ENCODE peak calls at places on chromosomes 12 and 14, in seven cellular contexts. H is left lung; B is CD8-positive, alpha-beta T cell; Z is aorta; C is suprapubic skin; I is left ventricle myocardium inferior; M is astrocyte. G is an unnamed sample.

GRCh38 chr12:78331764-78332163 is 501.1 kb downstream of the NAV3 start:
- DNase-seq in I (no peak), B (no peak), Z (no peak), H (no peak), C (no peak), M (no peak), G (no peak)

GRCh38 chr14:61911534-61911933 is 149.3 kb downstream of the SNAPC1 start:
- DNase-seq in Z (no peak), H (no peak), C (no peak), B (no peak), M (no peak), I (no peak), G (peak; percentile 95)

GRCh38 chr12:124399622-124400021 is 104.7 kb downstream of the RFLNA start:
- DNase-seq in I (no peak), Z (no peak), C (no peak), M (no peak), H (peak; percentile 86), B (peak; percentile 14), G (peak; percentile 69)

GRCh38 chr14:26598672-26599131 is 869 bp upstream of the NOVA1 start:
- DNase-seq in H (no peak), C (no peak), Z (no peak), M (no peak), B (no peak), I (no peak), G (no peak)

GRCh38 chr14:82398313-82398712 is 864.7 kb upstream of the SEL1L start:
- DNase-seq in I (no peak), B (no peak), Z (no peak), C (no peak), M (no peak), H (no peak), G (no peak)

GRCh38 chr14:91256661-91257060 is 12.2 kb upstream of the GPR68 start:
- DNase-seq in Z (no peak), I (no peak), H (no peak), B (no peak), C (no peak), M (no peak), G (no peak)

GRCh38 chr12:76948895-76949294 is 70.1 kb upstream of the CSRP2 start:
- DNase-seq in Z (no peak), I (no peak), C (no peak), B (no peak), H (no peak), M (no peak), G (no peak)

GRCh38 chr14:99971087-99971928 is 93.9 kb upstream of the EVL start:
- DNase-seq in Z (peak; percentile 92), M (peak; percentile 74), B (peak; percentile 73), I (peak; percentile 85), C (peak; percentile 85), H (peak; percentile 91), G (no peak)

GRCh38 chr12:46462641-46463355 is 90.2 kb upstream of the SLC38A2 start:
- DNase-seq in M (no peak), I (no peak), B (no peak), Z (no peak), C (no peak), H (no peak), G (no peak)

GRCh38 chr14:29016050-29016900 is 249.7 kb downstream of the FOXG1 start:
- DNase-seq in Z (no peak), C (no peak), H (no peak), B (no peak), I (no peak), M (peak; percentile 16), G (peak; percentile 81)

GRCh38 chr14:35932659-35933159 is 106.6 kb downstream of the BRMS1L start:
- DNase-seq in I (no peak), B (no peak), H (no peak), M (no peak), C (no peak), Z (no peak), G (no peak)

GRCh38 chr14:85085981-85086380 is 444.0 kb upstream of the FLRT2 start:
- DNase-seq in H (no peak), Z (no peak), I (no peak), C (no peak), M (no peak), B (no peak), G (no peak)

GRCh38 chr12:43338848-43339526 is 213.0 kb downstream of the ADAMTS20 start:
- DNase-seq in B (no peak), M (peak; percentile 74), Z (no peak), I (no peak), H (no peak), C (no peak), G (no peak)

GRCh38 chr12:54416908-54417603 is 2.0 kb downstream of the ITGA5 start:
- DNase-seq in M (no peak), H (no peak), C (peak; percentile 51), Z (no peak), B (no peak), I (no peak), G (no peak)

GRCh38 chr12:8829621-8830020 is 7.2 kb downstream of the A2ML1 start:
- DNase-seq in C (no peak), M (no peak), H (no peak), B (no peak), Z (no peak), I (no peak), G (no peak)

GRCh38 chr12:132064641-132065040 is 79.5 kb downstream of the DDX51 start:
- DNase-seq in B (no peak), M (no peak), I (no peak), Z (no peak), H (no peak), C (no peak), G (no peak)

GRCh38 chr12:132066749-132067148 is 77.4 kb downstream of the DDX51 start:
- DNase-seq in I (no peak), H (no peak), C (no peak), Z (no peak), M (no peak), B (no peak), G (no peak)

GRCh38 chr12:132065203-132065602 is 78.9 kb downstream of the DDX51 start:
- DNase-seq in C (no peak), I (no peak), M (no peak), H (no peak), B (no peak), Z (no peak), G (no peak)

GRCh38 chr12:132066345-132066685 is 77.8 kb downstream of the DDX51 start:
- DNase-seq in B (no peak), M (no peak), Z (no peak), I (no peak), H (no peak), C (no peak), G (peak; percentile 56)

DNA sequence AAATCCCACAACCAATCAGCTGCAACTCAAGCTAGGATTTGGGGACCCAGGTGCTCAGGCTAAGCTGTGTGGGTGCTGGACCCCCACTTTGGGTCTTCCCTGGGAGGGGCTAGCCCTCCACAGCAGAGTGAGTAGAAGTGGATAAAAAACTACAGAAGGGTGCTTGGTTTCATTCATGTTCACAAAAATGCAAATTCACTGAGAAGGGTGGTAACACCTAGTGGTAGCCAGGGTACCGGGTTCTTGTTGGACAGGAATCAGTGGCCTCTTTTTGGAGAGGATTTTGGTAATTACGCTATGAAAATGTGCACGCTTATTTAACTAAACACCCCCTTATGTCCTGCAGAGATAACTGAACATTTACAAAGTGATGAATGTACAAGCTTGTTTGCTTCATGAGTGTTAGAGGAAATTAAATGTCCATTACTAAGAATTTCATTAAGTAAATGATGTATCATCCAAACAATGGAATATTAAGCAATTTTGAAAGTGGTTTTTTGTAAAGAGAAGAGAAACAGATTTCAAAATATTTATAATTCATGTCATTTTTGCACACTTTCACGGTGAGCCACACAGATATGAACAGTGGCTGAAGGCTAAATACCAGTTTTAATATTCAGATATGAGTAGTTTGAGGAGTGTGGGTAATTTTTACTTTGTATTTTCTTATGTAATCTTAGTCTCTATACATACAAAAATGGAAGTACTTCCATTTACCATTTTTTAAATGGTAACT is 78.3 kb downstream of the DDX51 start:
- DNase-seq in H (no peak), M (no peak), Z (no peak), C (no peak), I (no peak), B (no peak), G (no peak)
- H3K36me3 ChIP-seq in H (no peaks in the 10 kb centered on the region), M (peaks cover 24% of the 10 kb centered on the region), Z (peaks cover 3% of the 10 kb centered on the region), C (peaks cover 90% of the 10 kb centered on the region), I (peaks cover 91% of the 10 kb centered on the region), B (peaks cover 32% of the 10 kb centered on the region), G (no peaks in the 10 kb centered on the region)

GRCh38 chr14:67389261-67389660 is 22.7 kb downstream of the PLEK2 start:
- DNase-seq in C (no peak), M (no peak), B (no peak), H (no peak), Z (no peak), I (no peak), G (no peak)

GRCh38 chr14:67385120-67385519 is 25.0 kb downstream of the EIF2S1 start:
- DNase-seq in Z (no peak), M (no peak), B (no peak), H (no peak), C (no peak), I (no peak), G (no peak)

GRCh38 chr14:67387195-67387594 is 24.8 kb downstream of the PLEK2 start:
- DNase-seq in B (no peak), I (no peak), M (no peak), H (no peak), Z (no peak), C (no peak), G (no peak)

GRCh38 chr14:67390135-67390534 is 21.8 kb downstream of the PLEK2 start:
- DNase-seq in C (no peak), I (no peak), M (no peak), Z (no peak), H (no peak), B (no peak), G (no peak)

GRCh38 chr14:67385618-67386017 is 25.5 kb downstream of the EIF2S1 start:
- DNase-seq in I (no peak), B (no peak), M (no peak), H (no peak), C (no peak), Z (no peak), G (no peak)
- H3K36me3 ChIP-seq in I (peaks cover 58% of the 10 kb centered on the region), B (peaks cover 32% of the 10 kb centered on the region), M (peaks cover 54% of the 10 kb centered on the region), H (peaks cover 3% of the 10 kb centered on the region), C (peaks cover 44% of the 10 kb centered on the region), Z (peaks cover 13% of the 10 kb centered on the region), G (peaks cover 57% of the 10 kb centered on the region)

DNA sequence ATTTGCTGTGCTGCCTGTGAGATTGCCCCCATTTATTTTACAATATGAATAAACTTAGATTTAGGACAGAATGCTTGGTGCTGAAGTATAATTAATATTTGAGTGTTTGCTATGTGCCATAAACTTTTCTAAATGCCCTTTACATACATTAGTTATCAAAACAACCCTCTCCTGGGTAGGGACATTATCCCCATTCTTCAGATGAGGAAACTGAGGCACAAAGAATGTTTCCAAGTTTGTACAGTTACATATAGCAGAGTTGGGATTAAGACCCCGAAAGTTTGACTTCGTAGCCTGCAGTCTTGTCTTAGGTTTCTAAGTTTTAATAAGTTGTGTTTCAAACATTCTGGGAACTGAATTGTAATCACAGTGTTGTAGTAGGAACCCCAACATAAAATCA is 18.4 kb downstream of the KLHDC2 start:
- DNase-seq in H (no peak), C (no peak), B (no peak), M (no peak), I (no peak), Z (no peak), G (no peak)
- H3K36me3 ChIP-seq in H (no peaks in the 10 kb centered on the region), C (peaks cover 97% of the 10 kb centered on the region), B (peaks cover 63% of the 10 kb centered on the region), M (peaks cover 62% of the 10 kb centered on the region), I (peaks cover 94% of the 10 kb centered on the region), Z (peaks cover 8% of the 10 kb centered on the region), G (peaks cover 82% of the 10 kb centered on the region)

DNA sequence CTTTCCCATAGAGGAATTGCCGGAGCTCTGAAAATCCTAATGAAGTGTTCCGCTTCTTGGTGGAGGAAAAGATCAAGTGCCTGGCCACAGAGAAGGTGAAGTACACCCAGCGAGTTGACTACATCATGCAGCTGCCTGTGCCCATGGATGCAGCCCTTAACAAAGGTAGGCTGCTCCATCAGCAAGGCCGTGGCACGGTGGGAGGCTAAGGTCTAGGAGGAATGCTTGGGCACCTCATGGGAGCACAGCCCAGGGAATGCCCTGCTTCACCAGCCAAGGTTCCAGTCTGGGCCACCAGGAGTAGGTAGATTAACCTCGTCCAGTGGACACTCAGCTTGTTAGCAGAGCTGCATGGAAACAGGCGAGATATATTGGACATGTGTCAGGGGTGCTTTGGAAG is 6.4 kb upstream of the TPI1 start:
- DNase-seq in Z (no peak), I (no peak), C (no peak), B (no peak), M (no peak), H (no peak), G (no peak)
- H3K36me3 ChIP-seq in Z (peaks cover 3% of the 10 kb centered on the region), I (peaks cover 90% of the 10 kb centered on the region), C (peaks cover 99% of the 10 kb centered on the region), B (peaks cover 65% of the 10 kb centered on the region), M (peaks cover 45% of the 10 kb centered on the region), H (no peaks in the 10 kb centered on the region), G (peaks cover 26% of the 10 kb centered on the region)

G was measured in Karpas-422.